ENCODE peak calls at places on chromosomes 1 and 21, in ten cellular contexts. One of them, this sample, is unnamed.

GRCh38 chr1:203058674-203058931 is 27.2 kb downstream of the MYOG start:
- DNase-seq in gastrocnemius medialis: no peak
- DNase-seq in tibial nerve: no peak
- DNase-seq in GM23338: no peak
- DNase-seq in adrenal gland: no peak
- DNase-seq in esophagus muscularis mucosa: no peak
- DNase-seq in colonic mucosa: no peak
- DNase-seq in heart right ventricle: no peak
- DNase-seq in GM12865: no peak
- DNase-seq in MM.1S: no peak
- DNase-seq in this sample: no peak

GRCh38 chr1:15354580-15354965 is 55.1 kb upstream of the EFHD2 start:
- DNase-seq in GM23338: no peak
- DNase-seq in gastrocnemius medialis: no peak
- DNase-seq in MM.1S: no peak
- DNase-seq in tibial nerve: no peak
- DNase-seq in esophagus muscularis mucosa: no peak
- DNase-seq in heart right ventricle: no peak
- DNase-seq in colonic mucosa: no peak
- DNase-seq in adrenal gland: no peak
- DNase-seq in GM12865: no peak
- DNase-seq in this sample: no peak

GRCh38 chr1:222105393-222105737 is 363.5 kb upstream of the DUSP10 start:
- DNase-seq in MM.1S: no peak
- DNase-seq in tibial nerve: no peak
- DNase-seq in GM23338: no peak
- DNase-seq in adrenal gland: no peak
- DNase-seq in colonic mucosa: peak
- DNase-seq in heart right ventricle: no peak
- DNase-seq in esophagus muscularis mucosa: peak
- DNase-seq in GM12865: no peak
- DNase-seq in gastrocnemius medialis: no peak
- DNase-seq in this sample: no peak

GRCh38 chr1:22507582-22507981 is 55.7 kb upstream of the EPHA8 start:
- DNase-seq in tibial nerve: no peak
- DNase-seq in gastrocnemius medialis: no peak
- DNase-seq in MM.1S: no peak
- DNase-seq in heart right ventricle: no peak
- DNase-seq in adrenal gland: no peak
- DNase-seq in colonic mucosa: no peak
- DNase-seq in esophagus muscularis mucosa: no peak
- DNase-seq in GM23338: no peak
- DNase-seq in GM12865: no peak
- DNase-seq in this sample: no peak

GRCh38 chr1:227774721-227775665 is 39.8 kb downstream of the SNAP47 start:
- DNase-seq in gastrocnemius medialis: no peak
- DNase-seq in tibial nerve: no peak
- DNase-seq in colonic mucosa: no peak
- DNase-seq in GM23338: no peak
- DNase-seq in esophagus muscularis mucosa: no peak
- DNase-seq in GM12865: no peak
- DNase-seq in heart right ventricle: no peak
- DNase-seq in MM.1S: no peak
- DNase-seq in adrenal gland: no peak
- DNase-seq in this sample: no peak

GRCh38 chr1:218350909-218351616 is 5.9 kb downstream of the TGFB2 start:
- DNase-seq in colonic mucosa: no peak
- DNase-seq in MM.1S: no peak
- DNase-seq in GM23338: no peak
- DNase-seq in tibial nerve: no peak
- DNase-seq in esophagus muscularis mucosa: no peak
- DNase-seq in gastrocnemius medialis: no peak
- DNase-seq in adrenal gland: no peak
- DNase-seq in GM12865: no peak
- DNase-seq in heart right ventricle: no peak
- DNase-seq in this sample: no peak

GRCh38 chr21:45236481-45236880 is 51.2 kb downstream of the POFUT2 start:
- DNase-seq in heart right ventricle: no peak
- DNase-seq in GM12865: peak
- DNase-seq in adrenal gland: no peak
- DNase-seq in gastrocnemius medialis: no peak
- DNase-seq in tibial nerve: no peak
- DNase-seq in colonic mucosa: no peak
- DNase-seq in esophagus muscularis mucosa: no peak
- DNase-seq in GM23338: no peak
- DNase-seq in MM.1S: no peak
- DNase-seq in this sample: no peak

GRCh38 chr1:34904236-34905097 is 25.0 kb downstream of the DLGAP3 start:
- DNase-seq in colonic mucosa: no peak
- DNase-seq in GM23338: no peak
- DNase-seq in GM12865: no peak
- DNase-seq in gastrocnemius medialis: no peak
- DNase-seq in heart right ventricle: no peak
- DNase-seq in esophagus muscularis mucosa: no peak
- DNase-seq in adrenal gland: no peak
- DNase-seq in MM.1S: no peak
- DNase-seq in tibial nerve: no peak
- DNase-seq in this sample: no peak

GRCh38 chr1:92016720-92017316 is 13.0 kb upstream of the EPHX4 start:
- DNase-seq in gastrocnemius medialis: no peak
- DNase-seq in GM23338: no peak
- DNase-seq in adrenal gland: no peak
- DNase-seq in MM.1S: no peak
- DNase-seq in colonic mucosa: no peak
- DNase-seq in GM12865: no peak
- DNase-seq in tibial nerve: no peak
- DNase-seq in heart right ventricle: no peak
- DNase-seq in esophagus muscularis mucosa: no peak
- DNase-seq in this sample: no peak

GRCh38 chr21:29332461-29333354 is 34.0 kb downstream of the BACH1 start:
- DNase-seq in GM12865: no peak
- DNase-seq in colonic mucosa: no peak
- DNase-seq in GM23338: no peak
- DNase-seq in tibial nerve: no peak
- DNase-seq in heart right ventricle: no peak
- DNase-seq in adrenal gland: peak
- DNase-seq in MM.1S: no peak
- DNase-seq in esophagus muscularis mucosa: no peak
- DNase-seq in gastrocnemius medialis: peak
- DNase-seq in this sample: no peak

GRCh38 chr1:233081686-233082085 is 131.3 kb downstream of the NTPCR start:
- DNase-seq in adrenal gland: peak
- DNase-seq in gastrocnemius medialis: no peak
- DNase-seq in MM.1S: no peak
- DNase-seq in GM23338: no peak
- DNase-seq in tibial nerve: no peak
- DNase-seq in colonic mucosa: no peak
- DNase-seq in esophagus muscularis mucosa: no peak
- DNase-seq in GM12865: no peak
- DNase-seq in heart right ventricle: no peak
- DNase-seq in this sample: no peak

GRCh38 chr1:81371864-81372263 is 428.9 kb upstream of the ADGRL2 start:
- DNase-seq in gastrocnemius medialis: no peak
- DNase-seq in adrenal gland: no peak
- DNase-seq in colonic mucosa: no peak
- DNase-seq in MM.1S: no peak
- DNase-seq in esophagus muscularis mucosa: no peak
- DNase-seq in heart right ventricle: no peak
- DNase-seq in GM12865: no peak
- DNase-seq in tibial nerve: no peak
- DNase-seq in GM23338: no peak
- DNase-seq in this sample: no peak

GRCh38 chr1:81374481-81374880 is 426.3 kb upstream of the ADGRL2 start:
- DNase-seq in tibial nerve: no peak
- DNase-seq in GM23338: no peak
- DNase-seq in MM.1S: no peak
- DNase-seq in colonic mucosa: no peak
- DNase-seq in GM12865: no peak
- DNase-seq in esophagus muscularis mucosa: no peak
- DNase-seq in heart right ventricle: no peak
- DNase-seq in adrenal gland: no peak
- DNase-seq in gastrocnemius medialis: no peak
- DNase-seq in this sample: no peak

GRCh38 chr1:81364075-81364474 is 436.7 kb upstream of the ADGRL2 start:
- DNase-seq in heart right ventricle: no peak
- DNase-seq in esophagus muscularis mucosa: no peak
- DNase-seq in gastrocnemius medialis: no peak
- DNase-seq in tibial nerve: no peak
- DNase-seq in GM23338: no peak
- DNase-seq in MM.1S: no peak
- DNase-seq in colonic mucosa: no peak
- DNase-seq in GM12865: no peak
- DNase-seq in adrenal gland: no peak
- DNase-seq in this sample: no peak

DNA sequence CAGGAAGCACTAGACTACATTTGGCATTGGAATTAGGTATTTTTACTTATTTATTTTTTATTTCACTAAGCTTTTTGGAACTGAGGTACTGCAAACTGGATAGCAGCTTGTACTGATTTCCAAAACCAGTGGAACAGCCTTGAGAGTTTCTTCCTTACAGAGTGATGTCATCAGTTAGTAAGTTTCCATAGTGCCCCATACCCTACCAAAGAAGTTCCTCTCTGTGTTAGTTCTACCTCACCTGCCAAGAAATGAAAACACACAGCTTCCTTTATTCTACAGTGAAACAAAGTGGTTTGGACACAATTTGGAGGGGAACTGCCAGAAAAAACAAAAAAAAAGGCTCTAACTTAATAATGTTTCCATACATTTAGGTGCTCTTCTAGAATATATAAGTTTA is 430.9 kb upstream of the ADGRL2 start:
- DNase-seq in tibial nerve: no peak
- DNase-seq in MM.1S: no peak
- DNase-seq in GM23338: no peak
- DNase-seq in heart right ventricle: no peak
- DNase-seq in colonic mucosa: no peak
- DNase-seq in adrenal gland: no peak
- DNase-seq in GM12865: no peak
- DNase-seq in gastrocnemius medialis: no peak
- DNase-seq in esophagus muscularis mucosa: no peak
- DNase-seq in this sample: no peak
- TF ChIP-seq CTCF in tibial nerve: no peak
- TF ChIP-seq CTCF in MM.1S: no peak
- TF ChIP-seq CTCF in GM23338: no peak
- TF ChIP-seq CTCF in heart right ventricle: no peak
- TF ChIP-seq CTCF in colonic mucosa: no peak
- TF ChIP-seq CTCF in adrenal gland: no peak
- TF ChIP-seq CTCF in GM12865: no peak
- TF ChIP-seq CTCF in gastrocnemius medialis: no peak
- TF ChIP-seq CTCF in esophagus muscularis mucosa: no peak
- TF ChIP-seq CTCF in this sample: no peak

DNA sequence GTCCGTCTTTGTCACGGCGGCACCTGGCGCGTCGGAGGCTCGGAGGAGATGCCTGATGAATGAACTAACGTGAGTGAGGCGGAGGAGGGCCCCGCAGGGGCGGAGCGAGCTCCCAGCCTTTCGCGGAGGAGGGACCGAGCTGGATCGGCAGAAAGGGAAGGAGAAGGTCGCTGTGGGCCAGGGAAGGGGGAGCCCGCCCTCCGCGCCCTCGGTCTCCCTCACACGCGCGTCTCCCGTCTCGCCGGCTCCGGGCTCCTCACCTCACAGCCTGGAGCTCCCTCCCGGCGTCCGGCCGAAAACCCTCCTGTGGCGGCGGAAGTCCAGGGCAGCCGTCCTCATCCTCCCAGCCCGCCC is 518 bp downstream of the ZNF496 start:
- DNase-seq in GM12865: peak
- DNase-seq in gastrocnemius medialis: peak
- DNase-seq in esophagus muscularis mucosa: no peak
- DNase-seq in adrenal gland: peak
- DNase-seq in tibial nerve: peak
- DNase-seq in colonic mucosa: peak
- DNase-seq in heart right ventricle: peak
- DNase-seq in MM.1S: peak
- DNase-seq in GM23338: peak
- DNase-seq in this sample: peak
- TF ChIP-seq CTCF in GM12865: no peak
- TF ChIP-seq CTCF in gastrocnemius medialis: no peak
- TF ChIP-seq CTCF in esophagus muscularis mucosa: no peak
- TF ChIP-seq CTCF in adrenal gland: no peak
- TF ChIP-seq CTCF in tibial nerve: no peak
- TF ChIP-seq CTCF in colonic mucosa: no peak
- TF ChIP-seq CTCF in heart right ventricle: no peak
- TF ChIP-seq CTCF in MM.1S: no peak
- TF ChIP-seq CTCF in GM23338: no peak
- TF ChIP-seq CTCF in this sample: no peak

GRCh38 chr21:42520628-42521253 is 7.1 kb downstream of the SLC37A1 start:
- DNase-seq in gastrocnemius medialis: no peak
- DNase-seq in GM12865: no peak
- DNase-seq in esophagus muscularis mucosa: no peak
- DNase-seq in GM23338: peak
- DNase-seq in tibial nerve: no peak
- DNase-seq in MM.1S: no peak
- DNase-seq in colonic mucosa: no peak
- DNase-seq in heart right ventricle: no peak
- DNase-seq in adrenal gland: no peak
- DNase-seq in this sample: no peak
- TF ChIP-seq CTCF in gastrocnemius medialis: no peak
- TF ChIP-seq CTCF in GM12865: no peak
- TF ChIP-seq CTCF in esophagus muscularis mucosa: peak
- TF ChIP-seq CTCF in GM23338: peak
- TF ChIP-seq CTCF in tibial nerve: no peak
- TF ChIP-seq CTCF in MM.1S: no peak
- TF ChIP-seq CTCF in colonic mucosa: no peak
- TF ChIP-seq CTCF in heart right ventricle: peak
- TF ChIP-seq CTCF in adrenal gland: no peak
- TF ChIP-seq CTCF in this sample: peak

GRCh38 chr1:161747789-161748188 is 1.8 kb upstream of the DUSP12 start:
- DNase-seq in heart right ventricle: no peak
- DNase-seq in adrenal gland: no peak
- DNase-seq in GM23338: no peak
- DNase-seq in gastrocnemius medialis: no peak
- DNase-seq in tibial nerve: no peak
- DNase-seq in esophagus muscularis mucosa: no peak
- DNase-seq in MM.1S: no peak
- DNase-seq in colonic mucosa: no peak
- DNase-seq in GM12865: no peak
- DNase-seq in this sample: no peak

GRCh38 chr1:161738627-161739287 is 10.8 kb upstream of the DUSP12 start:
- DNase-seq in heart right ventricle: peak
- DNase-seq in adrenal gland: no peak
- DNase-seq in gastrocnemius medialis: peak
- DNase-seq in colonic mucosa: peak
- DNase-seq in GM23338: peak
- DNase-seq in GM12865: peak
- DNase-seq in esophagus muscularis mucosa: no peak
- DNase-seq in MM.1S: peak
- DNase-seq in tibial nerve: no peak
- DNase-seq in this sample: no peak

GRCh38 chr1:161740871-161741270 is 8.7 kb upstream of the DUSP12 start:
- DNase-seq in colonic mucosa: no peak
- DNase-seq in adrenal gland: no peak
- DNase-seq in gastrocnemius medialis: no peak
- DNase-seq in MM.1S: no peak
- DNase-seq in GM23338: no peak
- DNase-seq in heart right ventricle: no peak
- DNase-seq in GM12865: no peak
- DNase-seq in tibial nerve: no peak
- DNase-seq in esophagus muscularis mucosa: no peak
- DNase-seq in this sample: no peak

GRCh38 chr1:161739865-161740566 is 9.6 kb upstream of the DUSP12 start:
- DNase-seq in tibial nerve: no peak
- DNase-seq in gastrocnemius medialis: peak
- DNase-seq in MM.1S: no peak
- DNase-seq in colonic mucosa: no peak
- DNase-seq in GM12865: peak
- DNase-seq in esophagus muscularis mucosa: no peak
- DNase-seq in heart right ventricle: peak
- DNase-seq in adrenal gland: no peak
- DNase-seq in GM23338: no peak
- DNase-seq in this sample: no peak

GRCh38 chr1:161743231-161743630 is 6.4 kb upstream of the DUSP12 start:
- DNase-seq in heart right ventricle: no peak
- DNase-seq in MM.1S: no peak
- DNase-seq in esophagus muscularis mucosa: no peak
- DNase-seq in tibial nerve: no peak
- DNase-seq in colonic mucosa: no peak
- DNase-seq in adrenal gland: no peak
- DNase-seq in gastrocnemius medialis: no peak
- DNase-seq in GM23338: peak
- DNase-seq in GM12865: no peak
- DNase-seq in this sample: no peak
- TF ChIP-seq CTCF in heart right ventricle: no peak
- TF ChIP-seq CTCF in MM.1S: no peak
- TF ChIP-seq CTCF in esophagus muscularis mucosa: no peak
- TF ChIP-seq CTCF in tibial nerve: no peak
- TF ChIP-seq CTCF in colonic mucosa: no peak
- TF ChIP-seq CTCF in adrenal gland: no peak
- TF ChIP-seq CTCF in gastrocnemius medialis: no peak
- TF ChIP-seq CTCF in GM23338: no peak
- TF ChIP-seq CTCF in GM12865: no peak
- TF ChIP-seq CTCF in this sample: no peak